ENCODE peak calls at places on chromosome 7, in five cellular contexts. A is mammary epithelial cell, Y is left lung, K is lower leg skin, T is HCT116. Z is an unnamed sample.

GRCh38 chr7:139332960-139333359 is 8.2 kb upstream of the FMC1 start:
- DNase-seq in A (no peak), Y (no peak), K (no peak), T (no peak), Z (no peak)

GRCh38 chr7:99365318-99366141 is 9.0 kb upstream of the ARPC1B start:
- DNase-seq in A (peak; percentile 41), Y (no peak), K (no peak), T (no peak), Z (no peak)

GRCh38 chr7:102834999-102835398 is 77.8 kb upstream of the LRRC17 start:
- DNase-seq in A (peak; percentile 85), Y (no peak), K (no peak), T (peak; percentile 60), Z (peak; percentile 70)

GRCh38 chr7:79691094-79691493 is 237.6 kb upstream of the MAGI2 start:
- DNase-seq in A (no peak), Y (no peak), K (no peak), T (no peak), Z (no peak)

GRCh38 chr7:103065666-103066065 is 8.9 kb downstream of the FBXL13 start:
- DNase-seq in A (peak; percentile 6), Y (peak; percentile 37), K (no peak), T (peak; percentile 24), Z (peak; percentile 46)

GRCh38 chr7:33886100-33886623 is 19.2 kb upstream of the BMPER start:
- DNase-seq in A (no peak), Y (no peak), K (no peak), T (no peak), Z (no peak)

GRCh38 chr7:155543011-155543881 is 3.1 kb downstream of the CNPY1 start:
- DNase-seq in A (no peak), Y (no peak), K (no peak), T (no peak), Z (peak; percentile 11)

GRCh38 chr7:74134117-74134539 is 40.0 kb upstream of the EIF4H start:
- DNase-seq in A (peak; percentile 11), Y (no peak), K (no peak), T (no peak), Z (peak; percentile 30)

GRCh38 chr7:11786186-11786585 is 45.8 kb downstream of the THSD7A start:
- DNase-seq in A (peak; percentile 20), Y (no peak), K (no peak), T (no peak), Z (peak; percentile 28)

GRCh38 chr7:68125173-68125572 is 1128.5 kb downstream of the TYW1 start:
- DNase-seq in A (no peak), Y (no peak), K (no peak), T (no peak), Z (no peak)

GRCh38 chr7:71752171-71752935 is 620.4 kb downstream of the GALNT17 start:
- DNase-seq in A (peak; percentile 5), Y (peak; percentile 47), K (no peak), T (no peak), Z (peak; percentile 22)

GRCh38 chr7:12646139-12646538 is 41.3 kb upstream of the ARL4A start:
- DNase-seq in A (no peak), Y (no peak), K (no peak), T (no peak), Z (peak; percentile 24)

GRCh38 chr7:123398931-123399330 is 135.5 kb downstream of the IQUB start:
- DNase-seq in A (no peak), Y (no peak), K (no peak), T (no peak), Z (no peak)

GRCh38 chr7:22854158-22855048 is 31.8 kb upstream of the TOMM7 start:
- DNase-seq in A (peak; percentile 73), Y (peak; percentile 92), K (peak; percentile 86), T (peak; percentile 80), Z (peak; percentile 92)

GRCh38 chr7:86965727-86966120 is 93.7 kb downstream of the ELAPOR2 start:
- DNase-seq in A (no peak), Y (no peak), K (no peak), T (no peak), Z (no peak)

GRCh38 chr7:136637826-136638225 is 230.6 kb upstream of the CHRM2 start:
- DNase-seq in A (no peak), Y (no peak), K (no peak), T (no peak), Z (no peak)

DNA sequence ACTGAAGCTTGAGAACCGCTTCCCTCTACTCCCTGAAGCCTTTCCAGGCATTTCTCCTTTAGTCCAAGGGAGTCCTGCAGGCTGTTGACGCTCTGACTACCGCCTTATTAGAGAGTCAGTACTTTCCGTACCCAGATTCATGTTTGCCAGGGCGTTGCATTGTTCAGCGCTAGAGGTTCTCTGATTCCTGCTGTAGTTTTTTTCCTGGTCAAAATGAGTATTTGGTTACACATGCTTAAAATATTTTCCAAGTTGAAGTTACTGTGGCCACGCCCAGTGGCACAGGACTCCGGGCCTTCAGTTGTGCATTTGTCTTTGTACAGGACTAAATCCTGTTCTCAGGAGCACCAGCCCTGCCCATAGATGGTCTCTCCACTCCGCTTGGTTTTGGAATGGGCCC is 7.9 kb downstream of the MTURN start:
- DNase-seq in A (peak; percentile 63), Y (peak; percentile 56), K (peak; percentile 58), T (peak; percentile 39), Z (peak; percentile 42)
- TF ChIP-seq CTCF in A (no peak), Y (no peak), K (no peak), T (no peak), Z (no peak)

DNA sequence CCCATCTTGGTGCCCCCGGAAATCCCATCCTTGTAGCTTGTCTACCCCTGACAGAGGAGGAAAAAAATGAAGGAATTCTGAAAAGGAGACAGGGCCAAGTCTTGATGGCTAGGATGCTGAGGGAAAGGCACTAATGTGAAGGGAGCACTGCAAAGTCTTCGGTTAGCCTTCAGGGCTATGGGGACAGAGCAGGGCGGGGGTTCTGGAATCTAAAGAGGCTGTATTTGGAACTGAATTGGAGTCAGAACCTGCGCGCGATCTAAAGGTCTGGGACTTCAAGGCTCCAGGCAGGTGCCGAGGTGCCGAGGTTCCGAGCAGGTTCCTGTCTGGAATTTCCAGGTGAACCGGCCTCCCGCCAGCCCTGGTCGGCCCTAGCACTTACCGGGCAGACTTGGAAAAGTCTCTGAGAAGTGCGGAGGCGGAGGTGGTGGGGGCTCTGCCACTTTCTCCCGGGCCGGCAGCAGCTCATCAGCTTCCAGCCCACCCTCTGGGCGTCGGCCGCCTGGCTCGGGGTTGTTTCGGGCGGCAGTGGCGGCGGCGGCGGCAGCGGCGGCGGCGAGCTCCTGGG is 781 bp downstream of the GBX1 start:
- DNase-seq in A (no peak), Y (no peak), K (no peak), T (no peak), Z (no peak)
- H3K4me3 ChIP-seq in A (peak overlapping the region; percentile 16), Y (peak overlapping the region; percentile 33), K (peak overlapping the region; percentile 1), T (peak overlapping the region; percentile 49), Z (no peak overlapping the region)

GRCh38 chr7:40680657-40681056 is 545.9 kb downstream of the SUGCT start:
- DNase-seq in A (peak; percentile 19), Y (no peak), K (no peak), T (peak; percentile 34), Z (peak; percentile 52)
- TF ChIP-seq CTCF in A (peak; percentile 66), Y (no peak), K (no peak), T (peak; percentile 59), Z (peak; percentile 58)

DNA sequence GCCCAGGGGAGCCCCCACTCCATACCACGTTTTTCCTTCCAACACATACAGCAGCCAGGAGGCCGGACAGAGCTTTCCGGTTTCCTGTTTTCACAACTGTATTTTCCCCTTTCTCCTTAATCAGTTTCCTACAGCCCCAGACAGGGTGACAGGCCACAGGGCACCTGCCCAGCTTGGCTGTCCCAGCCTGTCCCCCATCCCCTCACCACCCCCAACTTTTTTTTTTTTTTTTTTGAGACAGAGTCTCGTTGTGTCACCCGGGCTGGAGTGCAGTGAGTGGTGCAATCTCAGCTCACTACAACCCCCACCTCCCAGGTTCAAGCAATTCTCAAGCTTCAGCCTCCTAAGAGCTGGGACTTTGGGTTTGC is 10.3 kb upstream of the HSPB1 start:
- DNase-seq in A (no peak), Y (no peak), K (no peak), T (no peak), Z (peak; percentile 69)
- H3K4me3 ChIP-seq in A (peak overlapping the region; percentile 32), Y (peak overlapping the region; percentile 24), K (no peak overlapping the region), T (peak overlapping the region; percentile 43), Z (peak overlapping the region; percentile 40)

DNA sequence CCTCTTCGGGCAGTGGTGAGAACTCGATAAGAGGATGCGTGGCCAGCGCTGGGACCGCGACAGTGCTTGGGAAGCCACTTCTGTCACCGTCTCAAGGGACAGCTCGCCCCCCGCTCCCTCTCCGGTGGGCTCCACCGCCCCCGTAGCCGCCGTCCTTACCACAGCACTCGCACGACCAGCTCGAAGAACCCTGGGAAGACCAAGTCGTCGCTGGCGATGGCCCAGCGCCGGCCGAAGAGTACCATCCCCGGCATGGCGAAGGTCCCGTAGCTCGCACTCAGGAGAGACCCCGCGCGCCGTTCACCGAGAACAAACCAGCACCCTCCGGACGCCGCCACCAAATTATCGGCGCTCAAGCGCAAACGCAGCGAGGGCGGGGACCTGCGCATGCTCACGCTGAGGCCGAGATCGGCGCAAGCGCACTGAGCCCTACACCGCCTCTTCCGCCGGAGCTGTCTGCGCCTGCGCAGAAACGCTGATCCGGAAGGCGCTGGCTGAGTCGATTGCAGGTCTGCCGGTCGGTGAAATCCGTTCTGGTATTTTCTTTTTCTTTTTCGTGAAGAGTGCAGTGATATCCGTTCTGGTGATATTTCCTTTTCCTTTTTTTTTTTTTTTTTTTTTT is at the start of gene DAGLB:
- DNase-seq in A (peak; percentile 87), Y (peak; percentile 94), K (peak; percentile 88), T (peak; percentile 79), Z (peak; percentile 94)
- TF ChIP-seq CTCF in A (no peak), Y (no peak), K (no peak), T (no peak), Z (no peak)